ENCODE peak calls at places on chromosomes 4 and X, in seven cellular contexts. B is ovary, W is cardiac fibroblast, R is tibial artery, O is BJ, K is right atrium auricular region, V is astrocyte of the spinal cord. G is an unnamed sample.
A peak's percentile ranks its signal among the peaks of the same experiment; 100 is the strongest.

GRCh38 chrX:96761566-96761965 is 76.9 kb downstream of the DIAPH2 start:
- DNase-seq in B (no peak), W (no peak), R (no peak), O (no peak), K (no peak), V (no peak), G (no peak)

GRCh38 chr4:146124023-146124680 is 51.4 kb upstream of the LSM6 start:
- DNase-seq in B (no peak), W (no peak), R (no peak), O (no peak), K (no peak), V (no peak), G (no peak)

GRCh38 chr4:5711479-5712184 is 631 bp downstream of the EVC start:
- DNase-seq in B (peak; percentile 51), W (peak; percentile 51), R (no peak), O (no peak), K (no peak), V (peak; percentile 54), G (peak; percentile 74)

GRCh38 chr4:35364321-35364870 is 879.9 kb downstream of the ARAP2 start:
- DNase-seq in B (no peak), W (no peak), R (no peak), O (no peak), K (no peak), V (no peak), G (no peak)

GRCh38 chr4:166078383-166078782 is 205.3 kb downstream of the TLL1 start:
- DNase-seq in B (no peak), W (no peak), R (no peak), O (no peak), K (no peak), V (no peak), G (no peak)

GRCh38 chr4:5357863-5358262 is 306.6 kb downstream of the STK32B start:
- DNase-seq in B (no peak), W (no peak), R (no peak), O (no peak), K (no peak), V (no peak), G (no peak)

GRCh38 chr4:155667538-155668511 is 1.2 kb downstream of the GUCY1A1 start:
- DNase-seq in B (peak; percentile 18), W (peak; percentile 39), R (peak; percentile 74), O (no peak), K (peak; percentile 63), V (peak; percentile 16), G (peak; percentile 68)

GRCh38 chrX:140525448-140525847 is 20.6 kb upstream of the SOX3 start:
- DNase-seq in B (no peak), W (peak; percentile 19), R (no peak), O (no peak), K (no peak), V (peak; percentile 25), G (no peak)

GRCh38 chr4:176788971-176789370 is 3.8 kb downstream of the VEGFC start:
- DNase-seq in B (no peak), W (no peak), R (no peak), O (no peak), K (no peak), V (no peak), G (no peak)

GRCh38 chrX:130245441-130245840 is 23.3 kb downstream of the ZNF280C start:
- DNase-seq in B (no peak), W (peak; percentile 57), R (no peak), O (peak; percentile 59), K (no peak), V (peak; percentile 56), G (no peak)

GRCh38 chrX:39242187-39242586 is 440.9 kb downstream of the MID1IP1 start:
- DNase-seq in B (no peak), W (peak; percentile 17), R (no peak), O (no peak), K (no peak), V (no peak), G (no peak)

GRCh38 chrX:154375156-154375504 is 696 bp upstream of the FLNA start:
- DNase-seq in B (no peak), W (no peak), R (no peak), O (no peak), K (no peak), V (no peak), G (no peak)

GRCh38 chrX:154374361-154375155 is at the start of gene FLNA:
- DNase-seq in B (peak; percentile 62), W (no peak), R (peak; percentile 88), O (no peak), K (no peak), V (no peak), G (peak; percentile 82)

GRCh38 chrX:154371771-154372300 is 2.6 kb downstream of the FLNA start:
- DNase-seq in B (peak; percentile 66), W (no peak), R (no peak), O (no peak), K (no peak), V (no peak), G (no peak)

GRCh38 chrX:154372612-154373022 is 1.8 kb downstream of the FLNA start:
- DNase-seq in B (no peak), W (peak; percentile 60), R (no peak), O (no peak), K (no peak), V (peak; percentile 37), G (no peak)

GRCh38 chrX:154373340-154374306 is 811 bp downstream of the FLNA start:
- DNase-seq in B (peak; percentile 63), W (peak; percentile 85), R (peak; percentile 87), O (peak; percentile 40), K (peak; percentile 81), V (peak; percentile 79), G (peak; percentile 76)
- H3K4me3 ChIP-seq in B (peak overlapping the region; percentile 55), W (peak overlapping the region; percentile 42), R (peak overlapping the region; percentile 85), O (peak overlapping the region; percentile 65), K (peak overlapping the region; percentile 74), V (peak overlapping the region; percentile 55), G (peak overlapping the region; percentile 23)

GRCh38 chr4:96312049-96312685 is 472.3 kb downstream of the PDHA2 start:
- DNase-seq in B (no peak), W (peak; percentile 3), R (no peak), O (no peak), K (no peak), V (no peak), G (no peak)
- H3K4me3 ChIP-seq in B (no peak overlapping the region), W (no peak overlapping the region), R (peak overlapping the region; percentile 30), O (no peak overlapping the region), K (no peak overlapping the region), V (no peak overlapping the region), G (peak overlapping the region; percentile 19)

GRCh38 chr4:139142980-139143379 is 34.0 kb downstream of the ELF2 start:
- DNase-seq in B (no peak), W (no peak), R (no peak), O (no peak), K (no peak), V (no peak), G (no peak)
- H3K4me3 ChIP-seq in B (no peak overlapping the region), W (no peak overlapping the region), R (no peak overlapping the region), O (no peak overlapping the region), K (no peak overlapping the region), V (no peak overlapping the region), G (no peak overlapping the region)

DNA sequence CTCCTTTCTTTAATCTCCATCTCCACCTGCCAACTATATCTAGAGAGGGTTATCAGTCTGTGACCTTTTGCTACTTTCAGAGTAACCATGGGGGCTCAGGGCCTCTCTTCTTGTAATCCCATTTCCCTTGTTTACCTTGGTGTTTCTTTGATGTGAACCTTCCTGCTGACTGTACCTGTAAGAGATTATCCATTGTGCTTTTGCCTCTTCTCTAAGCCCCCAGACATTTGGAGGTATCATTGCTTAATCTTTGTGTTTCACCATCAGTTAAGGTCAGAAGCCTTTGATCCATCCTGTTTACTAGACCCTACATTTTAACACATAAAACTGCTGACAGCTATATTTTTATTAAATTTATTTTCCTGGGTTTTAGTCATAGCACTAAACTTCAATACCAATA is 111.8 kb upstream of the RAP2C start:
- DNase-seq in B (no peak), W (no peak), R (no peak), O (no peak), K (no peak), V (no peak), G (no peak)
- H3K4me3 ChIP-seq in B (no peak overlapping the region), W (no peak overlapping the region), R (no peak overlapping the region), O (no peak overlapping the region), K (no peak overlapping the region), V (no peak overlapping the region), G (no peak overlapping the region)

DNA sequence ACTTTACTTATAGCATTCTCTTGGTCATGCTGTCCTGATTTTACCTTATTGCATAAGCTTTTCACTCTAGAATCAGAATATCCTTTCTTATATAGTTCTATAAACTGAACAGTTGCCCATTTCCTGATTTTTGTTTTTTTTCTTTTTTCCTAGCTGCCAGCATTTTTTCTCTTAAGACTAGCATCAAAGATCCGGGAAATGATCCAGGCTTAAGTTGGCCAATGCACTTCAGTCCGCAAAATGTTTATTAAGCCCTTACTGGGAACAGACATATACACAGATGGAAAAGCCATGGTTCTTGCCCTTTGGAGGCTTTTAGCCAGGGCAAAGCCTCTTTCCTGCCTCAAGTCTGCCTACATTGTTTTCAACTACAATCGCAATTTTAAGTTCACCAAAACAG is 10.1 kb upstream of the BMP2K start:
- DNase-seq in B (no peak), W (peak; percentile 50), R (no peak), O (no peak), K (no peak), V (peak; percentile 38), G (no peak)
- H3K4me3 ChIP-seq in B (no peak overlapping the region), W (no peak overlapping the region), R (no peak overlapping the region), O (no peak overlapping the region), K (no peak overlapping the region), V (no peak overlapping the region), G (no peak overlapping the region)

DNA sequence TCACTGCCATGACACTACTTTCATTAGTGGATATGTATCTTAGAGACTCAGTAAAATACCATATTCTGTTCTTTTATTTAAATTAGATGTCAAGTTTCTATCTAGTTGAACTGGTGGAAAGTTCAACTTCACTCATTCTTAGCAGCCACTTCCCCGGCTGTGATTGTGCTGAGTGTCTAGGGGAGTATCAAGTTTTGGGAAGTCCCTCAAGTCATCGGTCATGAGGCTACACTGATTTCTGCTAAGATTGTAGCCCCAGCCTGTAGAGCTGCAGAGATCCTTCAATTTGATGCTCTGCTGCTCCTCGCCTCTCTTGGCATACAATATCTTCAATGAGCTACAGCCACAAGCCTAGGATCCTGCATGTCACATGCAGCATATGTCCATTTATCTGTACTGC is 53.9 kb downstream of the DMP1 start:
- DNase-seq in B (no peak), W (no peak), R (no peak), O (no peak), K (no peak), V (no peak), G (no peak)
- H3K4me3 ChIP-seq in B (no peak overlapping the region), W (no peak overlapping the region), R (no peak overlapping the region), O (no peak overlapping the region), K (no peak overlapping the region), V (no peak overlapping the region), G (no peak overlapping the region)

GRCh38 chrX:103585421-103586313 is at the start of gene TCEAL4:
- DNase-seq in B (peak; percentile 74), W (no peak), R (peak; percentile 82), O (no peak), K (no peak), V (no peak), G (peak; percentile 57)
- H3K4me3 ChIP-seq in B (peak within 1 kb of the TSS; percentile 56), W (peak within 1 kb of the TSS; percentile 70), R (peak within 1 kb of the TSS; percentile 72), O (peak within 1 kb of the TSS; percentile 75), K (peak within 1 kb of the TSS; percentile 60), V (peak within 1 kb of the TSS; percentile 67), G (peak within 1 kb of the TSS; percentile 96)

DNA sequence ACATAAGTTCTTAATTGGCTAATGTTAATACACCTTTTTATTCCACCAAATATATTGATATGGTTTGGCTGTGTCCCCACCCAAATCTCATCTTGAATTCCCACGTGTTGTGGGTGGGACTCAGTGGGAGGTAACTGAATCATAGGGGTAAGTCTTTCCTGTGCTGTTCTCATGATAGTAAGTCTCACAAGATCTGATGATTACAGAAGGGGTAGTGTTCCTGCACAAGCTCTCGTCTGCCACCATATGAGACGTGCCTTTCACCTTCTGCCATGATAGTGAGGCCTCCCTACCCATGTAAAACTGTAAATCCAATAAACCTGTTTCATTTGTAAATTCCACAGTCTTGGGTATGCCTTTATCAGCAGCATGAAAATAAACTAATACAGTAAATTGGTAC is 11.3 kb downstream of the PPA2 start:
- DNase-seq in B (no peak), W (no peak), R (no peak), O (no peak), K (no peak), V (no peak), G (no peak)
- H3K4me3 ChIP-seq in B (no peak overlapping the region), W (no peak overlapping the region), R (no peak overlapping the region), O (no peak overlapping the region), K (no peak overlapping the region), V (no peak overlapping the region), G (no peak overlapping the region)